ENCODE peak calls at places on chromosomes 5 and 9, in seven cellular contexts. Q is AG04450; N is GM04504; U is ELF-1; M is mesothelial cell of epicardium; I is head of caudate nucleus; K is stimulated activated CD4-positive, alpha-beta T cell treated with anti-CD3 and anti-CD28 coated beads, Interleukin-15, amount 100 ng/mL, for 1 hour. A is an unnamed sample.

GRCh38 chr5:45601424-45601823 is 94.8 kb downstream of the HCN1 start:
- DNase-seq in N (no peak), I (no peak), K (no peak), U (no peak), Q (no peak), M (no peak), A (no peak)

GRCh38 chr5:141877478-141878185 is 578 bp downstream of the PCDH1 start:
- DNase-seq in U (peak), Q (no peak), N (no peak), I (no peak), K (no peak), M (no peak), A (peak)

GRCh38 chr9:130892503-130893249 is 3.9 kb downstream of the QRFP start:
- DNase-seq in I (no peak), N (no peak), U (no peak), K (no peak), M (no peak), Q (no peak), A (no peak)

GRCh38 chr9:7791364-7791763 is 8.2 kb downstream of the DMAC1 start:
- DNase-seq in M (no peak), Q (no peak), I (no peak), K (no peak), U (no peak), N (no peak), A (no peak)

GRCh38 chr9:29044959-29045358 is 1471.7 kb upstream of the C9orf72 start:
- DNase-seq in K (no peak), U (no peak), N (no peak), M (no peak), I (no peak), Q (no peak), A (no peak)

GRCh38 chr9:69180670-69181069 is 6.6 kb downstream of the TJP2 start:
- DNase-seq in K (no peak), I (no peak), U (no peak), N (peak), Q (peak), M (no peak), A (no peak)

GRCh38 chr9:83533296-83533695 is 4.9 kb downstream of the FRMD3 start:
- DNase-seq in Q (no peak), M (no peak), U (no peak), I (no peak), N (no peak), K (no peak), A (no peak)

GRCh38 chr5:176596689-176597416 is 13.1 kb downstream of the GPRIN1 start:
- DNase-seq in K (peak), I (no peak), Q (no peak), U (peak), M (no peak), N (no peak), A (no peak)

GRCh38 chr9:81028504-81028903 is 660.8 kb downstream of the TLE1 start:
- DNase-seq in M (no peak), K (no peak), I (no peak), N (peak), U (peak), Q (peak), A (no peak)

GRCh38 chr9:113579270-113580040 is 115.9 kb downstream of the RGS3 start:
- DNase-seq in U (no peak), N (no peak), M (no peak), Q (no peak), K (no peak), I (peak), A (no peak)

GRCh38 chr9:137031904-137032639 is at the start of gene FUT7:
- DNase-seq in M (no peak), I (no peak), U (no peak), Q (no peak), N (no peak), K (no peak), A (no peak)

GRCh38 chr5:9188131-9188530 is 357.7 kb downstream of the SEMA5A start:
- DNase-seq in U (no peak), K (no peak), M (no peak), Q (peak), N (peak), I (no peak), A (no peak)

GRCh38 chr5:5104550-5104949 is 35.6 kb upstream of the ADAMTS16 start:
- DNase-seq in M (no peak), K (no peak), N (no peak), Q (no peak), I (no peak), U (no peak), A (no peak)

GRCh38 chr9:136010176-136010575 is 49.0 kb upstream of the UBAC1 start:
- DNase-seq in I (no peak), Q (no peak), K (no peak), U (no peak), M (no peak), N (no peak), A (no peak)

GRCh38 chr5:133406632-133407276 is 205.6 kb downstream of the FSTL4 start:
- DNase-seq in I (no peak), M (no peak), K (no peak), N (no peak), U (no peak), Q (no peak), A (no peak)

GRCh38 chr9:121564861-121565260 is 65.2 kb upstream of the GGTA1 start:
- DNase-seq in K (no peak), U (peak), Q (no peak), N (no peak), M (no peak), I (no peak), A (no peak)

GRCh38 chr5:2690293-2690692 is 61.2 kb downstream of the IRX2 start:
- DNase-seq in M (no peak), I (no peak), Q (no peak), N (no peak), U (no peak), K (no peak), A (no peak)

GRCh38 chr9:110476251-110476650 is 103.3 kb downstream of the SVEP1 start:
- DNase-seq in K (no peak), M (no peak), Q (no peak), U (peak), N (no peak), I (no peak), A (no peak)

GRCh38 chr9:6614489-6614888 is 31.0 kb downstream of the GLDC start:
- DNase-seq in U (no peak), I (no peak), Q (no peak), N (no peak), K (no peak), M (no peak), A (no peak)

GRCh38 chr5:168314735-168315411 is 23.4 kb downstream of the WWC1 start:
- DNase-seq in I (no peak), N (peak), U (peak), K (no peak), M (no peak), Q (peak), A (no peak)

GRCh38 chr5:138226917-138227316 is 13.8 kb upstream of the CDC23 start:
- DNase-seq in Q (no peak), I (no peak), K (no peak), M (no peak), N (no peak), U (no peak), A (no peak)

GRCh38 chr9:111621895-111622480 is 9.1 kb upstream of the DNAJC25 start:
- DNase-seq in N (peak), U (peak), I (no peak), K (no peak), M (no peak), Q (no peak), A (no peak)

GRCh38 chr5:159641371-159642039 is 274.8 kb upstream of the ADRA1B start:
- DNase-seq in M (no peak), N (no peak), K (no peak), U (no peak), I (no peak), Q (no peak), A (no peak)

GRCh38 chr5:151699071-151699901 is 12.6 kb upstream of the SPARC start:
- DNase-seq in U (peak), Q (peak), M (peak), K (no peak), I (no peak), N (peak), A (no peak)

GRCh38 chr5:157562111-157562581 is 13.4 kb downstream of the ADAM19 start:
- DNase-seq in Q (no peak), M (no peak), I (no peak), U (peak), K (no peak), N (no peak), A (no peak)

A was measured in NCI-H1092 treated with DMSO at 0.1 percent for 48 hours.